ENCODE peak calls at places on chromosome 5, in ten cellular contexts. X, D, N, Y, H, L, Z, W, J and V are unnamed samples.

GRCh38 chr5:169494383-169495251 is 89.0 kb upstream of the SPDL1 start:
- DNase-seq in X (no peak), D (no peak), N (peak; percentile 1), Y (no peak), H (no peak), L (no peak), Z (peak; percentile 0), W (no peak), J (no peak), V (no peak)

GRCh38 chr5:133145436-133146143 is 93.8 kb downstream of the HSPA4 start:
- DNase-seq in X (no peak), D (no peak), N (no peak), Y (no peak), H (no peak), L (no peak), Z (no peak), W (no peak), J (no peak), V (no peak)

GRCh38 chr5:103033696-103034095 is 86.2 kb downstream of the GIN1 start:
- DNase-seq in X (no peak), D (no peak), N (no peak), Y (no peak), H (no peak), L (no peak), Z (no peak), W (no peak), J (no peak), V (no peak)

GRCh38 chr5:22044229-22044628 is 808.9 kb downstream of the CDH12 start:
- DNase-seq in X (no peak), D (no peak), N (no peak), Y (no peak), H (no peak), L (no peak), Z (no peak), W (no peak), J (no peak), V (no peak)

GRCh38 chr5:169707714-169708113 is 70.6 kb downstream of the DOCK2 start:
- DNase-seq in X (no peak), D (no peak), N (peak; percentile 73), Y (no peak), H (no peak), L (no peak), Z (no peak), W (no peak), J (no peak), V (no peak)

GRCh38 chr5:6603643-6604042 is 29.2 kb downstream of the NSUN2 start:
- DNase-seq in X (no peak), D (no peak), N (no peak), Y (no peak), H (no peak), L (no peak), Z (no peak), W (peak; percentile 59), J (no peak), V (no peak)

GRCh38 chr5:126645132-126645531 is 44.4 kb downstream of the PHAX start:
- DNase-seq in X (no peak), D (no peak), N (no peak), Y (no peak), H (no peak), L (no peak), Z (peak; percentile 18), W (no peak), J (no peak), V (no peak)

GRCh38 chr5:137621861-137622823 is 113.7 kb downstream of the KLHL3 start:
- DNase-seq in X (no peak), D (no peak), N (peak; percentile 60), Y (no peak), H (no peak), L (no peak), Z (peak; percentile 12), W (no peak), J (no peak), V (no peak)

GRCh38 chr5:52134013-52134650 is 653.6 kb upstream of the ITGA1 start:
- DNase-seq in X (no peak), D (no peak), N (no peak), Y (no peak), H (no peak), L (no peak), Z (no peak), W (no peak), J (no peak), V (no peak)

GRCh38 chr5:154940375-154940771 is 500 bp upstream of the MRPL22 start:
- DNase-seq in X (no peak), D (no peak), N (no peak), Y (no peak), H (no peak), L (no peak), Z (no peak), W (no peak), J (no peak), V (no peak)